ENCODE peak calls at places on chromosomes 7 and 10, in four cellular contexts. P, H, N and Q are unnamed samples.

GRCh38 chr10:102342462-102342861 is 53.0 kb upstream of the NFKB2 start:
- DNase-seq in P (no peak), H (peak), N (no peak), Q (peak)

GRCh38 chr7:100604976-100605911 is 3.1 kb downstream of the PCOLCE start:
- DNase-seq in P (peak), H (peak), N (no peak), Q (peak)

GRCh38 chr10:118106426-118106825 is 59.7 kb upstream of the RAB11FIP2 start:
- DNase-seq in P (peak), H (no peak), N (peak), Q (peak)

GRCh38 chr7:41716691-41717090 is 13.8 kb upstream of the INHBA start:
- DNase-seq in P (no peak), H (no peak), N (no peak), Q (no peak)

GRCh38 chr7:105323366-105323765 is 65.4 kb downstream of the SRPK2 start:
- DNase-seq in P (no peak), H (no peak), N (no peak), Q (no peak)

GRCh38 chr10:80457554-80458262 is 3.6 kb downstream of the TSPAN14 start:
- DNase-seq in P (no peak), H (no peak), N (no peak), Q (peak)

GRCh38 chr10:133032976-133033741 is 54.6 kb upstream of the ADGRA1 start:
- DNase-seq in P (no peak), H (no peak), N (no peak), Q (no peak)

GRCh38 chr10:115441907-115442520 is 348.8 kb downstream of the ATRNL1 start:
- DNase-seq in P (no peak), H (no peak), N (no peak), Q (no peak)

GRCh38 chr7:55538538-55538937 is 33.8 kb downstream of the VOPP1 start:
- DNase-seq in P (no peak), H (no peak), N (no peak), Q (no peak)

GRCh38 chr10:75398630-75399460 is 2.7 kb downstream of the ZNF503 start:
- DNase-seq in P (no peak), H (peak), N (no peak), Q (peak)

GRCh38 chr10:112379635-112380296 is 5.8 kb downstream of the ACSL5 start:
- DNase-seq in P (peak), H (no peak), N (peak), Q (no peak)

GRCh38 chr10:97263971-97264370 is 28.5 kb downstream of the ARHGAP19 start:
- DNase-seq in P (no peak), H (no peak), N (no peak), Q (no peak)

GRCh38 chr7:157467496-157468212 is 130.8 kb downstream of the DNAJB6 start:
- DNase-seq in P (peak), H (peak), N (no peak), Q (no peak)

GRCh38 chr10:14684363-14684762 is 90.3 kb downstream of the FAM107B start:
- DNase-seq in P (no peak), H (no peak), N (no peak), Q (peak)

GRCh38 chr10:99906470-99906869 is 103.3 kb downstream of the DNMBP start:
- DNase-seq in P (peak), H (no peak), N (peak), Q (no peak)

GRCh38 chr10:28796606-28797512 is 119.5 kb downstream of the BAMBI start:
- DNase-seq in P (peak), H (no peak), N (no peak), Q (no peak)

GRCh38 chr7:42071372-42072261 is 165.4 kb downstream of the GLI3 start:
- DNase-seq in P (no peak), H (no peak), N (no peak), Q (peak)

GRCh38 chr10:88270871-88271713 is 312.0 kb downstream of the RNLS start:
- DNase-seq in P (no peak), H (no peak), N (no peak), Q (no peak)

GRCh38 chr7:30727061-30727945 is 24.6 kb upstream of the INMT start:
- DNase-seq in P (no peak), H (peak), N (no peak), Q (peak)

GRCh38 chr7:43198599-43199090 is 86.2 kb downstream of the HECW1 start:
- DNase-seq in P (no peak), H (no peak), N (no peak), Q (no peak)

GRCh38 chr7:2088801-2089200 is 143.9 kb downstream of the MAD1L1 start:
- DNase-seq in P (no peak), H (no peak), N (no peak), Q (no peak)

GRCh38 chr10:70666960-70667798 is 5.1 kb upstream of the ADAMTS14 start:
- DNase-seq in P (peak), H (no peak), N (no peak), Q (no peak)

GRCh38 chr7:11570922-11571550 is 261.0 kb downstream of the THSD7A start:
- DNase-seq in P (no peak), H (no peak), N (no peak), Q (no peak)

GRCh38 chr7:92910076-92910475 is 73.7 kb upstream of the CDK6 start:
- DNase-seq in P (no peak), H (no peak), N (no peak), Q (no peak)

GRCh38 chr7:92913849-92914248 is 77.5 kb upstream of the CDK6 start:
- DNase-seq in P (no peak), H (no peak), N (no peak), Q (no peak)

GRCh38 chr7:92914645-92915044 is 78.3 kb upstream of the CDK6 start:
- DNase-seq in P (peak), H (no peak), N (no peak), Q (no peak)

GRCh38 chr7:92915348-92915747 is 79.0 kb upstream of the CDK6 start:
- DNase-seq in P (no peak), H (no peak), N (no peak), Q (no peak)

GRCh38 chr7:92910976-92911375 is 74.6 kb upstream of the CDK6 start:
- DNase-seq in P (no peak), H (no peak), N (no peak), Q (no peak)
- TF ChIP-seq POLR2AphosphoS5 in P (no peak), H (no peak), N (no peak), Q (no peak)

GRCh38 chr7:116583653-116584052 is 58.8 kb downstream of the CAV1 start:
- DNase-seq in P (no peak), H (no peak), N (no peak), Q (no peak)

GRCh38 chr7:116579835-116580234 is 55.0 kb downstream of the CAV1 start:
- DNase-seq in P (no peak), H (no peak), N (no peak), Q (no peak)

GRCh38 chr7:116582806-116583444 is 58.1 kb downstream of the CAV1 start:
- DNase-seq in P (no peak), H (no peak), N (no peak), Q (no peak)

GRCh38 chr7:116584721-116585120 is 59.9 kb downstream of the CAV1 start:
- DNase-seq in P (no peak), H (no peak), N (no peak), Q (no peak)

GRCh38 chr7:116582164-116582732 is 57.4 kb downstream of the CAV1 start:
- DNase-seq in P (no peak), H (no peak), N (no peak), Q (no peak)
- TF ChIP-seq CTCF in P (no peak), H (no peak), N (peak), Q (no peak)

GRCh38 chr10:8055420-8056349 is 1.2 kb downstream of the GATA3 start:
- DNase-seq in P (no peak), H (peak), N (no peak), Q (peak)

GRCh38 chr10:8054498-8055407 is at the start of gene GATA3:
- DNase-seq in P (no peak), H (peak), N (no peak), Q (peak)

GRCh38 chr10:8052970-8053445 is 1.5 kb upstream of the GATA3 start:
- DNase-seq in P (no peak), H (no peak), N (no peak), Q (no peak)

GRCh38 chr10:8053446-8054242 is 844 bp upstream of the GATA3 start:
- DNase-seq in P (peak), H (peak), N (peak), Q (peak)

DNA sequence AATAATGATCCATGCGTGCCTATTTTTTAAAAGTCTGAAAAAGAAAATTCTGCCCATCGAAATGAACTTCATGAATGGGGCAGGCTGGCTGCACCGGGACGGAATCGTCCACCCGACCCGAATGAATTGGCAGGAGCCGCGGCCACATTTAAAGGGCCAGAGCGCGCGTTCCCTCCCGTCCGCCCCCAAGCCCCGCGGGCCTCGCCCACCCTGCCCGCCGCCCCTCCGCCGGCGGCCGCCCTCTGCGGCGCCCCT is 318 bp upstream of the GATA3 start:
- DNase-seq in P (no peak), H (peak), N (no peak), Q (no peak)
- TF ChIP-seq EZH2 in P (no peak), H (no peak), N (no peak), Q (no peak)

GRCh38 chr7:107948645-107949442 is 54.1 kb downstream of the LAMB1 start:
- DNase-seq in P (no peak), H (no peak), N (peak), Q (no peak)

GRCh38 chr7:107951896-107952295 is 51.1 kb downstream of the LAMB1 start:
- DNase-seq in P (no peak), H (no peak), N (no peak), Q (no peak)

GRCh38 chr7:107951172-107951787 is 51.7 kb downstream of the LAMB1 start:
- DNase-seq in P (no peak), H (no peak), N (no peak), Q (no peak)

GRCh38 chr7:107946881-107947280 is 55.9 kb downstream of the DLD start:
- DNase-seq in P (no peak), H (no peak), N (no peak), Q (no peak)

DNA sequence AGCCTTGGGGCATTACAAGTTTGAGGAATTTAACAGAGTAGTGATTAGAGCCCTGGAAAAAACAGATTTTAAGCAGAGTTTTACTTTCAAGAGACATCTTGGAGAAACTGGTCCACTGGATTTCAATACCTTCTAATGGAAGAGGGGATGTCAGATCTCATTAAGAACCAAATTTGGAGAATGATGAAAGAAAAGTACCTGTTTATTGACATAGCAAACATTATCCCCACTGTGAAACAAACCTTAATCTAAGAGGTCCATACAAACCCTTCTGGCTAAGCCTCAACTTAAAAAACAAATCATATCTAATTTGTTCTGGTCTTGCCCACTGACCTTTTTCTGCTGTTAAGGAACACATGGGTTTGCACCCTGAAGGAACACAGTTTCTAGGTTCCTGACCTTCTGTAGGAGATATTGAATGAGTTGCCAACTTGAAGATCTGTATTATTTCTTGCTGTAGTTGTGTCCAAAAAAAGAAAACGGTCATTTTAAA is 53.5 kb downstream of the LAMB1 start:
- DNase-seq in P (no peak), H (no peak), N (no peak), Q (no peak)
- TF ChIP-seq POLR2AphosphoS5 in P (no peak), H (no peak), N (no peak), Q (no peak)

GRCh38 chr7:133535308-133535707 is 282.4 kb downstream of the EXOC4 start:
- DNase-seq in P (no peak), H (no peak), N (no peak), Q (no peak)
- TF ChIP-seq CTCF in P (no peak), H (no peak), N (no peak), Q (no peak)

GRCh38 chr7:73622909-73623797 is 1.2 kb downstream of the MLXIPL start:
- DNase-seq in P (peak), H (peak), N (no peak), Q (peak)
- TF ChIP-seq EZH2 in P (no peak), H (peak), N (no peak), Q (no peak)

DNA sequence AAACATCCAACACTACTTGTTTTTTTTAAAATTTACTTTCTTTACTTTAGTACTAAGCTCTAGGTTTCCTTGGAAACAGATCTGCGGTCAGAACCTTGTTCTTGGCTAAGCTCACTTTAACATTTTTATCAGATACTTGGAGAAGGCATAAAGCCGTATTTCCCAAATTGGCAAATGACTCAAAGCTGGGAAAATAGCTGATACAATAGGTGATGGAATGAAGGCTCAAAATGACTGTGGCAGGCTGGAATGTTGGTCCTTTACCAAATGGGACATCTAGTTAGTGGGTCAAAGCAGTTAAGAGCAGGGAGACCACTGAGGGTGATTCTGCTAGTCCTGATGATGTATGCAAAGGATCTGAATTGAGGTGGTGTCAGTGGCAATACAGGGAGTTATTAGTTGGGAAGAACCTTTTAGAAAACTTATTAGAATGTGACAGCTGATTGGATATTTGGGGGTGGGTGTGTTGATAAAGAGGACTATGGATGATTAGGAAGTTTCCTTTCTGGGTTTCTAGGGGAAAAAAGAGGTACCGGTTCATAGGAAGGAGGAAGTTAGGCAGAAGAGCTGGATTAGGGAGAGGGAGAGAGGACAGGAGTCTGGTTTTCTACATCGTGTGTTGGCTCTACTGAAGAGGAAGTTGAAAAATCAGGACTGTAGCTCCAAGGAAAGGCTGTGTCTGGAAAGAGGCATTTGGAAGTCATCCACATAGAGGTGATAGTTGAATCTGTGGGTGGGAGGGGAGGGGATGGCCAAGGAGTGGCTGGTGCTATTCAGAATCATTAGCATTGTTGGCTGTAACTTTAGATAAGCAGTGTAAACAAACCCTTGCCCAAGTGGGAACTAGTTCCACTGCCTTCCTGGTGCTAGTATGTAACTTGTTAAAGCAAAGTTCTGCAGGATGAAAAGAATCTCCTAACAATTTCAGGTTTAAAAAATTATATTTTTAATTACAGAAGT is 13.1 kb downstream of the PLCE1 start:
- DNase-seq in P (peak), H (no peak), N (no peak), Q (no peak)
- TF ChIP-seq POLR2AphosphoS5 in P (no peak), H (no peak), N (no peak), Q (no peak)

DNA sequence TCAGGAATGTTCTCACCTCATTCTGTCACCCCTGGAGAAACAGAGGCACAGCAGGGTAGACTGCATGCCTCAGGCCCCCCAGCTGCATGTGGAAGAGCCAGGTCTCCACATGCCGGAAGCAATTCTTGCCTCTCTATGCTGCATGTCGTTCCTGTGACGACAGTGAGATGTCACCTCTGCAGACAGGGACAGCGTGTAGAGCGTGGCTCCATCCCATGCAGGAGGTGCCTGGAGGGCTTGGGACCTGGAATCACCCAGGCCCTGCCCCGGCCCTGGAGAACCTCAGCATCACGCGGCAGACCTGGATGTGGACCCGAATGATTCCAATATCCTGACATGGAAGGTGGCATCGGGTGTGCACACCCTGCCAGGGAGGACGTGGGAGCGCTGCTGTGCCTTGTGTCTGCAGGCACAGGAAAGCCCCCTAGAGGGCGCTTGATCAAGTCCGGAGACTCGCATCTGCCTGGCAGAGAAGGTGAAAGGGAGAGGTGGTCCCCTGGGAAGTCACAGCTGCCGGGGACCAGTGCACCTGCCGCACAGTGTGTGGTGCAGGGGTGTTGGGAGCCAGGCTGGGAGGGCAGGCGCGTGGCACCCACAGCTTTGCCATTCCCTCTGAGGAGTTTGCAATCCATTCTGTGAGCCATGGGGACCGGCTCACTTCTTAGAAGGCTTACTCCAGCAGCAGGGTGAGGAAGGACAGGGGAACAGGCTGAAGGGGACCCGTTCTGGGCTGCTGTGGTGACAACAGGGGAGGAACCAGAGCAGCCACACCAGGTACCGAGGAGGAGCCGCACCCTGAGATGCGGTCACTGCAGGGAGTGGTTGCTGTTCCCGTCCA is 45.3 kb upstream of the EN2 start:
- DNase-seq in P (peak), H (peak), N (peak), Q (peak)
- TF ChIP-seq CTCF in P (peak), H (no peak), N (peak), Q (peak)

DNA sequence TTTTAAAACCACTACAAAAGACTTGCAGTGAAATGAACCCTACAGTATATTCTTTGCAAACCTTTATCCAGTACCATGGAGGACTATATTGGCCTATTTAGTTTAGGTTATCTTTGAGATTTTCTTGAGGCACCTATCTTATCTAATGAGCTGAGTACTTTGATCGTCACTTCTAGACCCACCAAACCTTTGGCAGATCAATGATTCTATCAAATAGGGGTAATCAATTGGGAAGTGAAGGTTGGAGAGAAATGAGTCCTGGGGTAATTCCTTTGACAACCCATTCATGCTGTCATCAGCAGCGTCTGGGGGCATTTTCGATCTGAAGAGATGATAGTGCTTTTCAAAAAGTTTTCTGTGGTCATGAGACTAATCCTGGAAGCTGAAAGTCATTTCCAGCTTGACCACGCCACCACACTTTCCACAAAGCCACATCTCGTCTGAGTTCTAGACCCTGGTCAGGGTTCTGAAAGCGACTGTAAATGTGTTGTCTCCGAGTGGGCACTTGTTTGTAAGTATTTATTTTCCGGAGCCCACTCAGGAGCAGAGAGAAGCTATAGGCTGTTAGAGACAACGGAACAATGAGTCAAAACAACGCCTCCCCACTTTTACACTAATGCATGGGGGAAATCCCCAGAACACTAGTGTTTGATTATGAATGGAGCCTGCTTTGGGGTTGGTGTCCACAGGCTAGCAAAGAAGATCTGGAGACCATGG is 4.8 kb downstream of the EGR2 start:
- DNase-seq in P (no peak), H (no peak), N (no peak), Q (no peak)
- TF ChIP-seq EZH2 in P (no peak), H (no peak), N (no peak), Q (no peak)

DNA sequence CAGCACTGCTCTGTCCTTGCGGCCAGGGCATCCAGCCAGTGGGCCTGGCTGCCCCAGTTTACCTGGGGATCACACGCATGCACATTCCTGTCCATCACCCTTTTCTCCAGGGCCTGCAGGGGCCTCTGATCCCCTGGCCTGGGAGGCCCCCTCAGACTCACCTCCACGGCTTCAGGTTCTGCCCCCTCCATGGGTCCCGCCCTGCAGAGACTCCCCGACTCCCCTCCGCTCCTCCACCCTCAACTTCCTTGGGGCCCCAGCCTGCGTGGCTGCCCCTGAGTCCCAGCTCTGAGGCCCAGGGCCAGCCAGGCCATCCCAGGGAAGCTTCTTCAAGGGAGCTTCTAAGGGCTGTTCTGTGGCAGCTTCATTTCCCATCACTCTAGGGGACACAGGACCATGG is 324.1 kb downstream of the TCERG1L start:
- DNase-seq in P (no peak), H (no peak), N (no peak), Q (no peak)
- TF ChIP-seq POLR2AphosphoS5 in P (no peak), H (no peak), N (no peak), Q (no peak)